ENCODE peak calls at places on chromosomes 5 and 9, in nine cellular contexts. One of them, this sample, is unnamed.

GRCh38 chr9:35774907-35775635 is 16.3 kb upstream of the NPR2 start:
- DNase-seq in adrenal gland: no peak
- DNase-seq in heart right ventricle: peak
- DNase-seq in hippocampal formation: peak
- DNase-seq in T-helper 1 cell: no peak
- DNase-seq in GM04504: no peak
- DNase-seq in amygdala: peak
- DNase-seq in HFFc6: no peak
- DNase-seq in GM20000: no peak
- DNase-seq in this sample: no peak

GRCh38 chr9:114799441-114799840 is 6.4 kb downstream of the TNFSF15 start:
- DNase-seq in GM04504: no peak
- DNase-seq in T-helper 1 cell: no peak
- DNase-seq in hippocampal formation: no peak
- DNase-seq in GM20000: no peak
- DNase-seq in HFFc6: no peak
- DNase-seq in amygdala: no peak
- DNase-seq in heart right ventricle: no peak
- DNase-seq in adrenal gland: no peak
- DNase-seq in this sample: no peak

GRCh38 chr5:160769264-160769663 is 82.7 kb downstream of the ATP10B start:
- DNase-seq in GM04504: no peak
- DNase-seq in amygdala: no peak
- DNase-seq in T-helper 1 cell: no peak
- DNase-seq in HFFc6: no peak
- DNase-seq in adrenal gland: no peak
- DNase-seq in heart right ventricle: no peak
- DNase-seq in hippocampal formation: no peak
- DNase-seq in GM20000: no peak
- DNase-seq in this sample: no peak

GRCh38 chr5:176529824-176530195 is 7.4 kb downstream of the RNF44 start:
- DNase-seq in heart right ventricle: no peak
- DNase-seq in GM20000: peak
- DNase-seq in amygdala: no peak
- DNase-seq in T-helper 1 cell: peak
- DNase-seq in HFFc6: no peak
- DNase-seq in adrenal gland: no peak
- DNase-seq in GM04504: no peak
- DNase-seq in hippocampal formation: no peak
- DNase-seq in this sample: no peak

GRCh38 chr5:63686938-63687337 is 275.3 kb downstream of the HTR1A start:
- DNase-seq in GM04504: no peak
- DNase-seq in GM20000: no peak
- DNase-seq in HFFc6: no peak
- DNase-seq in adrenal gland: no peak
- DNase-seq in T-helper 1 cell: no peak
- DNase-seq in heart right ventricle: no peak
- DNase-seq in hippocampal formation: no peak
- DNase-seq in amygdala: no peak
- DNase-seq in this sample: no peak

GRCh38 chr9:37902804-37903580 is 935 bp downstream of the SLC25A51 start:
- DNase-seq in adrenal gland: no peak
- DNase-seq in HFFc6: peak
- DNase-seq in amygdala: no peak
- DNase-seq in GM04504: no peak
- DNase-seq in heart right ventricle: no peak
- DNase-seq in GM20000: peak
- DNase-seq in T-helper 1 cell: no peak
- DNase-seq in hippocampal formation: no peak
- DNase-seq in this sample: no peak

GRCh38 chr5:168214886-168215285 is 76.6 kb upstream of the WWC1 start:
- DNase-seq in amygdala: no peak
- DNase-seq in hippocampal formation: no peak
- DNase-seq in heart right ventricle: no peak
- DNase-seq in GM20000: no peak
- DNase-seq in HFFc6: no peak
- DNase-seq in adrenal gland: no peak
- DNase-seq in GM04504: no peak
- DNase-seq in T-helper 1 cell: no peak
- DNase-seq in this sample: no peak

GRCh38 chr9:107280543-107280942 is 2.5 kb upstream of the RAD23B start:
- DNase-seq in GM20000: no peak
- DNase-seq in adrenal gland: no peak
- DNase-seq in hippocampal formation: no peak
- DNase-seq in HFFc6: no peak
- DNase-seq in amygdala: no peak
- DNase-seq in GM04504: no peak
- DNase-seq in heart right ventricle: no peak
- DNase-seq in T-helper 1 cell: no peak
- DNase-seq in this sample: no peak

GRCh38 chr9:95801797-95802196 is 73.7 kb upstream of the ERCC6L2 start:
- DNase-seq in GM20000: no peak
- DNase-seq in adrenal gland: no peak
- DNase-seq in amygdala: no peak
- DNase-seq in hippocampal formation: no peak
- DNase-seq in heart right ventricle: no peak
- DNase-seq in GM04504: no peak
- DNase-seq in HFFc6: no peak
- DNase-seq in T-helper 1 cell: no peak
- DNase-seq in this sample: no peak

GRCh38 chr9:38009035-38009501 is 60.0 kb downstream of the SHB start:
- DNase-seq in adrenal gland: no peak
- DNase-seq in heart right ventricle: no peak
- DNase-seq in hippocampal formation: no peak
- DNase-seq in amygdala: no peak
- DNase-seq in T-helper 1 cell: no peak
- DNase-seq in GM20000: no peak
- DNase-seq in GM04504: no peak
- DNase-seq in HFFc6: no peak
- DNase-seq in this sample: no peak

GRCh38 chr9:75108571-75108970 is 20.3 kb downstream of the OSTF1 start:
- DNase-seq in GM20000: no peak
- DNase-seq in T-helper 1 cell: no peak
- DNase-seq in HFFc6: peak
- DNase-seq in hippocampal formation: no peak
- DNase-seq in GM04504: no peak
- DNase-seq in heart right ventricle: peak
- DNase-seq in adrenal gland: no peak
- DNase-seq in amygdala: no peak
- DNase-seq in this sample: no peak

GRCh38 chr5:14701556-14701955 is 37.0 kb downstream of the OTULIN start:
- DNase-seq in HFFc6: no peak
- DNase-seq in heart right ventricle: no peak
- DNase-seq in adrenal gland: no peak
- DNase-seq in T-helper 1 cell: no peak
- DNase-seq in hippocampal formation: no peak
- DNase-seq in amygdala: no peak
- DNase-seq in GM20000: no peak
- DNase-seq in GM04504: no peak
- DNase-seq in this sample: no peak

GRCh38 chr9:556199-556598 is 285.3 kb upstream of the DMRT1 start:
- DNase-seq in HFFc6: no peak
- DNase-seq in adrenal gland: no peak
- DNase-seq in GM04504: no peak
- DNase-seq in heart right ventricle: no peak
- DNase-seq in hippocampal formation: no peak
- DNase-seq in T-helper 1 cell: no peak
- DNase-seq in amygdala: no peak
- DNase-seq in GM20000: no peak
- DNase-seq in this sample: no peak

This sample was measured in LoVo.